ENCODE peak calls at places on chromosomes 13 and 19, in six cellular contexts. E is cardiac muscle cell, N is AG04449, Z is HAP-1, T is stomach, Q is aorta. R is an unnamed sample.

GRCh38 chr19:7540761-7541480 is 5.4 kb downstream of the PNPLA6 start:
- DNase-seq in Q (no peak), Z (peak), T (no peak), N (no peak), E (peak), R (no peak)

GRCh38 chr19:33860691-33861090 is 64.0 kb downstream of the KCTD15 start:
- DNase-seq in N (no peak), Q (no peak), T (no peak), Z (no peak), E (no peak), R (no peak)

GRCh38 chr13:110195547-110196485 is 111.1 kb downstream of the COL4A1 start:
- DNase-seq in N (no peak), T (no peak), Q (no peak), E (no peak), Z (no peak), R (no peak)

GRCh38 chr13:112875627-112876026 is 93.4 kb upstream of the MCF2L start:
- DNase-seq in Q (peak), N (no peak), Z (no peak), E (no peak), T (no peak), R (no peak)

GRCh38 chr19:50909240-50910070 is 1.7 kb downstream of the KLK4 start:
- DNase-seq in Z (peak), Q (no peak), T (peak), E (peak), N (no peak), R (no peak)

GRCh38 chr19:34172661-34173144 is 399 bp downstream of the LSM14A start:
- DNase-seq in Q (peak), T (no peak), Z (peak), E (no peak), N (no peak), R (no peak)

GRCh38 chr19:11067356-11068113 is 21.7 kb upstream of the LDLR start:
- DNase-seq in Z (no peak), N (no peak), T (no peak), Q (no peak), E (no peak), R (no peak)

GRCh38 chr19:49645995-49646394 is 4.0 kb downstream of the SCAF1 start:
- DNase-seq in N (no peak), T (no peak), Z (no peak), Q (no peak), E (no peak), R (no peak)

GRCh38 chr13:101917833-101918755 is 465.6 kb downstream of the ITGBL1 start:
- DNase-seq in Q (peak), E (no peak), T (no peak), N (no peak), Z (no peak), R (no peak)

GRCh38 chr13:102911336-102911735 is 65.5 kb downstream of the ERCC5 start:
- DNase-seq in Z (no peak), Q (no peak), N (no peak), T (no peak), E (no peak), R (no peak)

GRCh38 chr19:51824603-51825002 is 29.6 kb downstream of the FPR3 start:
- DNase-seq in T (no peak), Q (no peak), Z (no peak), E (no peak), N (no peak), R (no peak)

GRCh38 chr13:41847216-41847615 is 113.7 kb downstream of the VWA8 start:
- DNase-seq in E (no peak), N (no peak), T (no peak), Q (no peak), Z (no peak), R (no peak)

GRCh38 chr19:35533201-35533821 is at the start of gene GAPDHS:
- DNase-seq in T (no peak), N (no peak), Q (no peak), Z (no peak), E (peak), R (no peak)

GRCh38 chr13:112818698-112819045 is 128.8 kb downstream of the ATP11A start:
- DNase-seq in Z (peak), E (no peak), N (no peak), T (peak), Q (peak), R (no peak)

GRCh38 chr13:52695856-52696255 is 43.2 kb downstream of the SUGT1 start:
- DNase-seq in E (peak), N (peak), Q (no peak), T (no peak), Z (no peak), R (no peak)

GRCh38 chr13:33053397-33054066 is 37.3 kb downstream of the KL start:
- DNase-seq in Q (no peak), Z (no peak), N (no peak), E (no peak), T (no peak), R (no peak)

GRCh38 chr13:43991773-43992201 is 112.1 kb downstream of the LACC1 start:
- DNase-seq in N (no peak), Q (no peak), Z (no peak), E (no peak), T (no peak), R (no peak)

GRCh38 chr13:50425772-50426171 is 410.5 kb downstream of the KCNRG start:
- DNase-seq in Z (no peak), T (no peak), E (no peak), N (no peak), Q (no peak), R (no peak)

GRCh38 chr19:28883241-28883693 is 329.7 kb downstream of the UQCRFS1 start:
- DNase-seq in E (peak), Z (no peak), T (no peak), N (peak), Q (no peak), R (no peak)

GRCh38 chr13:101398920-101399319 is 17.4 kb downstream of the NALCN start:
- DNase-seq in Z (no peak), E (peak), Q (no peak), T (no peak), N (no peak), R (no peak)

GRCh38 chr19:52664461-52664860 is 26.3 kb upstream of the ZNF83 start:
- DNase-seq in Z (no peak), E (no peak), Q (no peak), T (no peak), N (no peak), R (no peak)

GRCh38 chr13:32840840-32841713 is 175.1 kb upstream of the KL start:
- DNase-seq in T (peak), Z (no peak), Q (no peak), E (no peak), N (no peak), R (no peak)

GRCh38 chr13:74015137-74015536 is 119.1 kb downstream of the KLF12 start:
- DNase-seq in Z (no peak), Q (no peak), T (no peak), N (no peak), E (peak), R (no peak)

GRCh38 chr13:112103971-112104872 is 37.3 kb downstream of the SOX1 start:
- DNase-seq in Q (peak), E (no peak), N (no peak), T (no peak), Z (no peak), R (no peak)

GRCh38 chr13:113903361-113903760 is 39.5 kb upstream of the GAS6 start:
- DNase-seq in Q (peak), T (peak), E (no peak), Z (no peak), N (peak), R (no peak)

GRCh38 chr19:13700621-13701020 is 63.7 kb upstream of the MRI1 start:
- DNase-seq in N (no peak), T (no peak), Q (no peak), E (no peak), Z (no peak), R (no peak)

GRCh38 chr19:6739884-6740588 is 556 bp downstream of the TRIP10 start:
- DNase-seq in Z (peak), Q (no peak), T (peak), E (no peak), N (no peak), R (no peak)

GRCh38 chr19:14476307-14476662 is 1.1 kb upstream of the PTGER1 start:
- DNase-seq in E (no peak), N (no peak), T (no peak), Z (no peak), Q (no peak), R (no peak)

GRCh38 chr13:110564472-110564985 is 3.0 kb upstream of the RAB20 start:
- DNase-seq in Z (no peak), N (no peak), Q (peak), T (no peak), E (no peak), R (no peak)

GRCh38 chr13:46593403-46593802 is 40.4 kb downstream of the LRCH1 start:
- DNase-seq in E (no peak), Z (no peak), T (no peak), N (no peak), Q (no peak), R (no peak)

GRCh38 chr13:80256352-80256932 is 84.5 kb downstream of the SPRY2 start:
- DNase-seq in Z (no peak), N (no peak), T (no peak), E (no peak), Q (no peak), R (no peak)

DNA sequence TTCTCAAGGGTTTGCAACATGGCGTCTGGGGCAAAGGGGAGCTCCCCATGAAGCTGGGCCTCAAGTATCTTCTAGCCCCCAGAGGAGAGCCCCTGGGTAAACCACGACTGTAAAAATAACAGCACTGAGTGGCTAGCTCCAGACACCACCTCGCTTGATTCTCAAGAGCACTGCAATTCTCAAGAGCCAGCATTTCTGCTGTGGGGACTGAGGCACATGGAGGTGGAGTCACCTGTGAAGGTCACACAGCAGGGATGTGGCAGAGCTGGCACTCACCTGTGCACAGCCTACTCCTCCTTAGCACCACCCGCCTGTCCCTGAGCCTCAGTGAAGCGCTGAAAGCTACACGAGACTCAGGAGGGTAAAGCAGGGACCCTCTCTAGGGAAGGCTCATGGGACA is 20.7 kb upstream of the CCNP start:
- DNase-seq in E (no peak), N (no peak), Q (no peak), Z (no peak), T (no peak), R (no peak)
- H3K4me3 ChIP-seq in E (no peak), N (no peak), Q (no peak), Z (no peak), T (no peak), R (no peak)

DNA sequence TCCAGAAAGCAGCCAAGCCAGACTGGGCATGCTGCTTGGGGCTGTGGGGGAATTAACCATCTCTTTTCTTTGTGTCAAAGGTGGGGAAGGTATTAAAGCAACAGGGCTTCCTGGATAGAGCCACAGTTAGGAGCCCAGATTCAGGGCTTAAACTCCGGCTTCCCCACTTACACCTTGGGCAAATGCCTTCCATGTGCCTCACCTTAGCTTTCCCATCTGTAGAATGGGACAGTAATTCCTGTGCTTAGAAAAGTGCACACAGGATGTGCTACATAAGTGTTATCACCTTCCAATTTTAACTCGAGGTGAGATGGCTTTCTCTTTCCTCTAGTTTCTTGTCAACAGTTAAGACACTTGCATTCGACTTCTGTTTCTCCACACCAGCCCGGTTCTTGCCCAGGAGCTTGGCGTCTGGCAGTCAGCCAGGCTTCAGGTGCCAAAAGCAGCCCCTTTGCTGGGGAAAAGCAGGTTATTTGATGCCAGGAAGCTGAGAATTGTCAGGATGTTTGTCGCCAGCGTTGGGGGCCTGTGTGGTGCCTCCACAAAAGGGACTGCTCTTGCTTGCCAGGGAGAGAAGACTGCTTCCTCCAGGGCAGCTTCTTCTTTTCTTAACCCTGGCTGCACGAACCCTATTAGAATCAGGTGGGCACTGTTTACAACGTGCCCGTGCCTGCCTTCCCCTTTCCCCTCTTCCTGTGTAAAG is 79.2 kb downstream of the SIPA1L3 start:
- DNase-seq in N (no peak), Q (peak), E (no peak), T (no peak), Z (no peak), R (no peak)
- H3K4me3 ChIP-seq in N (no peak), Q (no peak), E (no peak), T (no peak), Z (no peak), R (no peak)

DNA sequence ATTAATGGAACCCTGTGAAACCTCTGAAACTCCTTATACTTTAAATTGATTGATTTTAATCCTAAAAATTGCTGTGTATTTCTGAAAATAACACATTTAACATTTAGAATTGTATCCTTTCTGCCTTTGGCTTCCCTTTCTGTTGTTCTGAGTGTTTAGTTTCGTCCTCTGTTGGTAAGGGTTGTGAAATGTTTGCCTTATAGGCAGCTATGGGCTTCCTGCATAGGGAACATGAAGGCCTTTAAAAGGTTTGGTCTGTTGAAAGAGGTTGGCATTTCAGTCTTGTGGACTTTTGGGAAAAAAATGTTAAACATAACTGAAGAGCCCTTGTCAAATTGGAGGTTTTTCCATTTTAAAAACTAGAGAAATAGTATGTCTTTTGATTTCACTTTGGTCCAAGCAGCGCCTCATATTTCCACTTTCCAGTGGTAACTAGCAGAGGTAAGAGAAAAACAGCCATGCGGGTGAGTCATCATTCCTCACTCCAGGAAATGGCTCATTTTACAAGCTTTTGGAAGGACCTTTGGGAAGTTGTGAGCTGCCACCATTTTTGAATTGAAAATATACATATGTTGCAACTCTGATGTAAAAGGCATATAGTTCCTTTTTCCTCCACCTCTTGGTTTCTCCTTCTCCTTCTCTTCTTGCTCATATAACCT is 22.8 kb downstream of the GPC6 start:
- DNase-seq in T (no peak), Q (no peak), E (peak), Z (no peak), N (no peak), R (no peak)
- H3K4me3 ChIP-seq in T (no peak), Q (no peak), E (no peak), Z (no peak), N (no peak), R (no peak)

GRCh38 chr19:42113641-42114348 is 18.5 kb downstream of the POU2F2 start:
- DNase-seq in Z (peak), Q (peak), N (peak), T (no peak), E (peak), R (peak)

GRCh38 chr19:42115219-42115618 is 17.0 kb downstream of the POU2F2 start:
- DNase-seq in N (no peak), Z (no peak), T (no peak), Q (no peak), E (peak), R (no peak)

GRCh38 chr19:42115705-42116104 is 16.5 kb downstream of the POU2F2 start:
- DNase-seq in E (no peak), T (no peak), Q (no peak), N (no peak), Z (no peak), R (no peak)

GRCh38 chr19:42116308-42117075 is 15.8 kb downstream of the POU2F2 start:
- DNase-seq in E (no peak), N (no peak), T (no peak), Z (no peak), Q (no peak), R (no peak)

GRCh38 chr19:42114412-42114811 is 17.8 kb downstream of the POU2F2 start:
- DNase-seq in N (no peak), Z (peak), Q (no peak), E (no peak), T (no peak), R (no peak)
- H3K4me3 ChIP-seq in N (no peak), Z (no peak), Q (no peak), E (no peak), T (no peak), R (no peak)

GRCh38 chr19:375395-376110 is 31.0 kb upstream of the MIER2 start:
- DNase-seq in E (no peak), N (no peak), Z (no peak), Q (no peak), T (no peak), R (no peak)
- H3K4me3 ChIP-seq in E (no peak), N (no peak), Z (no peak), Q (no peak), T (no peak), R (no peak)

DNA sequence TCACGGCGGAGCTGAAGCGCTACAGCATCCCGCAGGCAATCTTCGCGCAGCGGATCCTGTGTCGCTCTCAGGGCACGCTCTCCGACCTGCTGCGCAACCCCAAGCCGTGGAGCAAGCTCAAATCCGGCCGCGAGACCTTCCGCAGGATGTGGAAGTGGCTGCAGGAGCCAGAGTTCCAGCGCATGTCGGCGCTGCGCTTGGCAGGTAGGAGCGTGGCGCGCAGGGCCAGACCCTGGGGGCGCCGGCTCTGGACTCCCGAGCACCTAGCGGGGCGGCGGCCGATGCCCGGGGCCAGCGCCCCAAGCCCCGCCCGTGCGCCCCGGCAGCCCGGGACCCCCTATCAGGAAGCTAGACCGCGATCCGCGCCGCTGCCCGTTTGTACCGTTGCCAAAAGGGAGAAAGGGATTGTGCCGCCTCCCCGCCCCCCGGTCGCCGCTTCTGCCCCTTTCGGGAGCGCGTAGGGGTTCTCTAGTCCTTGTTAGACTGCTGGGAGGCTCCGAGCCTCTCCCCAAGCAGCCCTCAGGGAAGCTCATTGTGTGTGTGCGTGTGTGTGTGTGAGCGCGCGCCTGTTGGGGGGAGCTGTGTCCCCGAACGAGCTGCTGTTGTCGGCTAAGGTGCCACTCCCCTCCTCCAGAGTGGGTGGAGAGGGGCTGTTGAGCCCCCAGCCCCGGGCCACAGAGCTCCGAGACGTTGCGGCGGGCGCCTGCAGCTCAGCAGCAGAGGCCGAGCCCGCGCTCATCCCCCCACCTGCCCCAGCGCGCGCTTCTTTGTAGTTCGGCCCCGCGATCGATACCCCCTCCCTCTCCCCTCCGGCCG is 1.6 kb downstream of the ONECUT3 start:
- DNase-seq in Q (no peak), T (no peak), E (no peak), Z (no peak), N (no peak), R (no peak)
- H3K4me3 ChIP-seq in Q (no peak), T (no peak), E (no peak), Z (no peak), N (no peak), R (no peak)

DNA sequence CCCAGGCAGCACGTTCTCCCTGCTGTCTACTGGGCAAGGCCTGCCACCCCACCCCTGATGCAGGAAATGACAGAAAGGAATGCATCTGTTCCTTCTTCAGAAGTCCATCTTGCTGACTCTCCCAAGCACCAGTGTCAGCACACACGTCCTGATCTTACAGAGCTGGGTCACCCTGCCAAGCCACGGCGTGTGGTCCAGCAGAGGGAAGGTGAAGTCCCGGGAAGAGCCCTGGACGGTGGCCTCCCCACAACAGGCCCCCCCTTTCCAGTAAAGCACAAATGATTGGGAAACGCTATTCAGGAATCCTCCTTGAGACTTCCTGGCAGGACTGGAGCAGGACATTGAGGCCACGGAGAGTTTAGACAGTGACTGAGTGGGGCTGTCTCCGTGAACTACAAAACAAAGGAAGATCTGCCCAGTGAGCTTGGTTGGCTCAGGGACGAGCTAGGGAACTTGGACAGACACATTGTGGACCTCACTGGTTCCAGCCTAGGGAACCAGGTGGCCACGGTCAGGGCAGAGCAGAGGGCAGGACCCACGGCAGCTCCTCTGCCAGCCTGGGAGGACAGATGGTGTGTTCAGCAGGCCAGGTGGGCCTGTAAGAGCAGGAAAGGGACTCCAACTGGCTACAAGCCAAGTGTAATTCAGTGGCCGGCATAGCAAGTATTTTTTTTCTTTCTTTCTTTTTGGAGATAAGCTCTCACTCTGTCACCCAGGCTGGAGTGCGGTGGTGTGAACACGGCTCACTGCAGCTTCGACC is 41.7 kb downstream of the ELL start:
- DNase-seq in N (no peak), E (peak), Q (peak), Z (no peak), T (peak), R (peak)
- H3K4me3 ChIP-seq in N (no peak), E (no peak), Q (no peak), Z (no peak), T (no peak), R (no peak)

R was measured in BJ.